ENCODE peak calls at places on chromosome 15, in eight cellular contexts. Z, X, S, H, I, Q, E and N are unnamed samples.

GRCh38 chr15:25773248-25773647 is 89.9 kb downstream of the ATP10A start:
- DNase-seq in S (no peak), E (no peak), I (peak; percentile 27), Q (no peak), H (no peak), X (no peak), Z (no peak), N (peak; percentile 52)

GRCh38 chr15:41779662-41780157 is 5.4 kb downstream of the MAPKBP1 start:
- DNase-seq in E (no peak), Z (no peak), X (no peak), H (no peak), S (no peak), I (no peak), Q (no peak), N (no peak)

GRCh38 chr15:41981373-41982132 is 9.2 kb upstream of the EHD4 start:
- DNase-seq in E (no peak), I (no peak), X (no peak), Q (no peak), S (no peak), H (no peak), Z (no peak), N (no peak)

GRCh38 chr15:32803631-32804030 is 85.8 kb downstream of the GREM1 start:
- DNase-seq in S (no peak), Z (peak; percentile 56), Q (no peak), I (no peak), X (no peak), E (no peak), H (no peak), N (no peak)

GRCh38 chr15:62298811-62299210 is 133.7 kb upstream of the C2CD4B start:
- DNase-seq in E (no peak), I (no peak), Q (no peak), H (no peak), Z (no peak), S (no peak), X (no peak), N (no peak)

GRCh38 chr15:99931703-99932603 is 198.7 kb upstream of the LYSMD4 start:
- DNase-seq in I (peak; percentile 25), Z (no peak), X (no peak), E (peak; percentile 83), S (no peak), Q (no peak), H (no peak), N (no peak)

GRCh38 chr15:41022487-41023090 is 69.3 kb downstream of the CHAC1 start:
- DNase-seq in S (peak; percentile 34), H (peak; percentile 38), I (peak; percentile 31), Q (peak; percentile 43), Z (peak; percentile 75), E (peak; percentile 58), X (peak; percentile 23), N (no peak)

GRCh38 chr15:100705065-100705464 is 102.7 kb downstream of the ASB7 start:
- DNase-seq in Q (no peak), S (no peak), H (no peak), E (no peak), I (no peak), X (no peak), Z (no peak), N (peak; percentile 44)

DNA sequence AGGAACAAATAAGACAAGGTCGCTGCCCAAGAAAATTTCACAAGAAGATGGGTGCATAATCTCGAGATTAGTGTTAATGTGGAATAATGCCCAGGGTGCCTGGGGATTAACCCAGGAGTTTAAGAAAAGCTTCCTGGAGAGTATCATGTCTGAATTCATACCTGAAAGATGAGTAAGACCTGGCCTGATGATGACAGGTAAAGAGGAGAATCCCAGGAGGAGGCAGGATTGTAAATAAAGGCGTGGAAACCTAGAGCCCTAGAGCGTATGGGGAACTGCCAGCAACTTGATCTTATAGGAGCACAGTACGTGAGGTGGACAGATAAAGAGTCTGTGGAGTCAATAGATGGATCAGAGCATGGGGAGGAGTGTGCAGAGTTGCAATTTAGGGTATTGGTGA is 43.0 kb downstream of the ARRDC4 start:
- DNase-seq in Z (no peak), E (peak; percentile 45), I (no peak), X (no peak), H (no peak), Q (no peak), S (no peak), N (no peak)
- H3K4me1 ChIP-seq in Z (no peaks in the 10 kb centered on the region), E (no peaks in the 10 kb centered on the region), I (no peaks in the 10 kb centered on the region), X (no peaks in the 10 kb centered on the region), H (no peaks in the 10 kb centered on the region), Q (peaks cover 4% of the 10 kb centered on the region), S (no peaks in the 10 kb centered on the region), N (no peaks in the 10 kb centered on the region)

GRCh38 chr15:98796685-98797084 is 148.3 kb downstream of the IGF1R start:
- DNase-seq in X (no peak), H (no peak), I (no peak), S (no peak), E (no peak), Q (no peak), Z (no peak), N (no peak)
- H3K27ac ChIP-seq in X (no peak overlapping the region), H (no peak overlapping the region), I (no peak overlapping the region), S (no peak overlapping the region), E (no peak overlapping the region), Q (no peak overlapping the region), Z (no peak overlapping the region), N (no peak overlapping the region)

DNA sequence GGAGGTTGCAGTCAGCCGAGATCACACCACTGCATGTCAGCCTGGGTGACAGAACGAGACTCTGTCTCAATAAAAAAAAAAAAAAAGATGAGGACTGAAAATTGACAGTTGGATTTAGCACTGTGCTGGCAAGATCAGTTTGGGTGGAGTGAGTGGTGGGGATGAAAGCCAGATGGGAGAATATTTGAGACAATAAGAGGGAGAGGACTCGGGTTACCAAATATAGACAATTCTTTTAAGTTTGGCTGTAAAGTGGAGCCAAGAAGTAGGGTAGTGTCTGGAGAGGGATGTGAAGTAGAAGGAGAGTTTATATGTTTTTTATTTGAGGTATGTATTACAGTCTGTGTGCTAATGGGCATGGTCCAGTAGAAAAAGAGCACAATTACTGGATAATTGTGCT is 20.4 kb downstream of the TMOD3 start:
- DNase-seq in I (no peak), Q (no peak), H (no peak), Z (no peak), X (no peak), S (no peak), E (no peak), N (no peak)
- H3K4me1 ChIP-seq in I (peaks cover 39% of the 10 kb centered on the region), Q (no peaks in the 10 kb centered on the region), H (peaks cover under 1% of the 10 kb centered on the region), Z (peaks cover 18% of the 10 kb centered on the region), X (peaks cover 14% of the 10 kb centered on the region), S (peaks cover 10% of the 10 kb centered on the region), E (no peaks in the 10 kb centered on the region), N (peaks cover 56% of the 10 kb centered on the region)

GRCh38 chr15:90037961-90038633 is 37.0 kb downstream of the ZNF710 start:
- DNase-seq in S (no peak), H (no peak), X (peak; percentile 47), Z (peak; percentile 53), E (no peak), Q (no peak), I (no peak), N (no peak)
- H3K27ac ChIP-seq in S (no peak overlapping the region), H (no peak overlapping the region), X (no peak overlapping the region), Z (peak overlapping the region; percentile 53), E (no peak overlapping the region), Q (no peak overlapping the region), I (peak overlapping the region; percentile 85), N (no peak overlapping the region)

GRCh38 chr15:71093089-71094024 is 21.9 kb upstream of the THSD4 start:
- DNase-seq in Z (peak; percentile 82), S (no peak), E (no peak), I (no peak), X (no peak), Q (peak; percentile 79), H (no peak), N (no peak)

GRCh38 chr15:71089801-71090200 is 25.5 kb upstream of the THSD4 start:
- DNase-seq in S (no peak), I (no peak), Q (no peak), E (no peak), Z (no peak), X (no peak), H (no peak), N (no peak)

GRCh38 chr15:71094137-71094536 is 21.1 kb upstream of the THSD4 start:
- DNase-seq in Q (peak; percentile 10), S (no peak), E (no peak), X (no peak), H (no peak), Z (no peak), I (no peak), N (no peak)

GRCh38 chr15:71091601-71092000 is 23.7 kb upstream of the THSD4 start:
- DNase-seq in I (no peak), X (no peak), Z (peak; percentile 78), S (no peak), H (no peak), Q (peak; percentile 37), E (no peak), N (no peak)

DNA sequence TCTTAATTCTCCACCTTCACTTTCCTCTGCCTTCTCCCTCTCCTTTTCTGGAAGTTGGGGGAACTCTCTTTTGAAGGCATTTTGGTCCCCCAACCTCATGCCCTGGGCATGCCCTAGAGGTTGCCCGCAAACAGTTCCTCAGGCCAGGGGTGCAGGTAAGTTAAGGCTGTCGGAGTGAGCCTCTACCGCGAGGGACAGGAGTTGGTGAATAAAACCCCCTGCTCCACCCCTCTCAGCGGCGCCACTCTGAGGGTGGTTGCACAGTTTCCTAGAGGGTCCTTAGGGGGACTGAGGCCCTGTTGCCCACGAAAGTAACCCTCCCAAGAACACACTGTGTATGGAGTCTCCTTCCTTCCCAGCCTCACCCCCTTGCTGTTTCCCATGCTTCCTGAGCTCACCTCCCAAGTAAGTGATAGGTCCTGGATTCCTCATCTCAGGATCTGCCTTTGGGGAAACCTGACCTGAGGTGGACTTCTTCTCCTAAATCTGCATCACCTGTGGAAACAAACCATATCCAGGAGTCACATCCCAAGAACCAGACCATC is 23.1 kb upstream of the THSD4 start:
- DNase-seq in Z (no peak), S (no peak), I (no peak), Q (no peak), X (no peak), E (no peak), H (no peak), N (no peak)
- H3K4me1 ChIP-seq in Z (peaks cover 10% of the 10 kb centered on the region), S (peaks cover 3% of the 10 kb centered on the region), I (no peaks in the 10 kb centered on the region), Q (peaks cover 4% of the 10 kb centered on the region), X (no peaks in the 10 kb centered on the region), E (no peaks in the 10 kb centered on the region), H (no peaks in the 10 kb centered on the region), N (no peaks in the 10 kb centered on the region)